ENCODE peak calls at places on chromosomes 1 and 21, in five cellular contexts. O is A549, M is heart left ventricle, Q is body of pancreas, D is gastrocnemius medialis. E is an unnamed sample.

GRCh38 chr1:197903196-197903514 is 725 bp downstream of the C1orf53 start:
- ATAC-seq in M (peak; percentile 13), Q (no peak), D (no peak), O (peak; percentile 57), E (no peak)

GRCh38 chr1:19311931-19312781 is at the start of the genes AKR7A2 and SLC66A1:
- ATAC-seq in M (peak; percentile 97), D (peak; percentile 87), Q (peak; percentile 97), O (peak; percentile 92), E (peak; percentile 95)

GRCh38 chr1:96863449-96863848 is 141.9 kb downstream of the PTBP2 start:
- ATAC-seq in Q (no peak), M (no peak), D (no peak), O (no peak), E (no peak)

GRCh38 chr1:18110968-18111367 is 3.4 kb downstream of the IGSF21 start:
- ATAC-seq in O (no peak), D (no peak), M (peak; percentile 52), Q (no peak), E (no peak)

GRCh38 chr1:33147997-33148314 is 33.9 kb downstream of the TRIM62 start:
- ATAC-seq in O (peak; percentile 61), Q (no peak), D (no peak), M (no peak), E (no peak)

GRCh38 chr1:1542766-1543705 is 2.6 kb upstream of the TMEM240 start:
- ATAC-seq in D (no peak), M (peak; percentile 10), O (no peak), Q (no peak), E (no peak)

GRCh38 chr1:156591181-156591431 is 470 bp upstream of the NAXE start:
- ATAC-seq in D (no peak), M (no peak), Q (no peak), O (peak; percentile 34), E (no peak)

GRCh38 chr21:35265170-35265877 is 216.2 kb upstream of the RUNX1 start:
- ATAC-seq in Q (no peak), M (no peak), D (no peak), O (peak; percentile 72), E (no peak)

GRCh38 chr1:108051625-108052382 is 86.8 kb upstream of the VAV3 start:
- ATAC-seq in M (no peak), Q (peak; percentile 60), D (no peak), O (no peak), E (no peak)

GRCh38 chr1:178693368-178693767 is 31.7 kb upstream of the RALGPS2 start:
- ATAC-seq in D (no peak), O (peak; percentile 63), M (no peak), Q (no peak), E (no peak)

GRCh38 chr1:3889952-3890351 is 10.1 kb downstream of the C1orf174 start:
- ATAC-seq in M (no peak), O (no peak), D (no peak), Q (no peak), E (no peak)

GRCh38 chr1:9192578-9192977 is 42.0 kb upstream of the H6PD start:
- ATAC-seq in O (no peak), Q (no peak), D (no peak), M (peak; percentile 50), E (no peak)

GRCh38 chr1:239765163-239765562 is 326.5 kb upstream of the FMN2 start:
- ATAC-seq in D (no peak), M (no peak), O (peak; percentile 66), Q (no peak), E (no peak)

GRCh38 chr1:7856345-7856744 is 3.5 kb upstream of the UTS2 start:
- ATAC-seq in Q (no peak), D (no peak), O (no peak), M (no peak), E (no peak)

GRCh38 chr21:33206771-33207290 is 22.9 kb upstream of the IFNAR2 start:
- ATAC-seq in D (no peak), M (peak; percentile 17), O (no peak), Q (no peak), E (no peak)

GRCh38 chr1:157147906-157148717 is 9.9 kb upstream of the ETV3 start:
- ATAC-seq in Q (no peak), M (no peak), D (no peak), O (peak; percentile 47), E (no peak)

GRCh38 chr1:84833198-84833597 is 59.8 kb downstream of the LPAR3 start:
- ATAC-seq in M (no peak), O (no peak), D (no peak), Q (no peak), E (no peak)

GRCh38 chr1:20212685-20213331 is 26.5 kb upstream of the PLA2G2C start:
- ATAC-seq in D (peak; percentile 58), O (peak; percentile 87), M (peak; percentile 68), Q (peak; percentile 81), E (peak; percentile 63)

GRCh38 chr1:17149771-17150170 is 30.5 kb upstream of the PADI2 start:
- ATAC-seq in O (no peak), Q (no peak), D (no peak), M (no peak), E (no peak)

GRCh38 chr1:241997401-241997800 is 1.5 kb downstream of the MAP1LC3C start:
- ATAC-seq in D (no peak), Q (no peak), M (no peak), O (no peak), E (no peak)

GRCh38 chr1:21365036-21365435 is 74.8 kb upstream of the ECE1 start:
- ATAC-seq in O (no peak), D (no peak), M (no peak), Q (no peak), E (no peak)

GRCh38 chr1:237817277-237817676 is 73.4 kb downstream of the ZP4 start:
- ATAC-seq in D (no peak), Q (no peak), M (peak; percentile 16), O (no peak), E (no peak)

GRCh38 chr1:224513383-224513782 is 78.8 kb upstream of the WDR26 start:
- ATAC-seq in M (no peak), Q (no peak), D (peak; percentile 5), O (peak; percentile 24), E (no peak)

GRCh38 chr1:31877544-31877943 is 60.6 kb downstream of the PTP4A2 start:
- ATAC-seq in Q (no peak), M (no peak), D (no peak), O (no peak), E (no peak)

GRCh38 chr1:91015794-91016550 is 5.9 kb downstream of the ZNF644 start:
- ATAC-seq in D (no peak), Q (peak; percentile 45), M (no peak), O (peak; percentile 85), E (no peak)

GRCh38 chr1:116066868-116067563 is 44.2 kb upstream of the MAB21L3 start:
- ATAC-seq in O (no peak), Q (no peak), M (peak; percentile 52), D (peak; percentile 67), E (peak; percentile 78)

GRCh38 chr21:37562920-37563640 is 196.5 kb downstream of the DYRK1A start:
- ATAC-seq in M (peak; percentile 1), Q (peak; percentile 34), O (peak; percentile 2), D (peak; percentile 23), E (peak; percentile 14)

GRCh38 chr1:170145691-170146676 is at the start of gene NTMT2:
- ATAC-seq in O (no peak), D (no peak), Q (peak; percentile 59), M (peak; percentile 96), E (no peak)

GRCh38 chr1:182575540-182576149 is 13.4 kb downstream of the RNASEL start:
- ATAC-seq in D (peak; percentile 84), O (peak; percentile 30), Q (no peak), M (no peak), E (peak; percentile 50)

GRCh38 chr1:42524330-42524729 is 61.2 kb downstream of the CCDC30 start:
- ATAC-seq in O (no peak), Q (no peak), M (no peak), D (no peak), E (no peak)
- TF ChIP-seq POLR2A in O (no peak), Q (no peak), M (no peak), D (no peak), E (no peak)

GRCh38 chr21:42539342-42539741 is 25.7 kb downstream of the SLC37A1 start:
- ATAC-seq in D (no peak), O (no peak), Q (no peak), M (no peak), E (no peak)
- TF ChIP-seq POLR2A in D (no peak), O (no peak), Q (no peak), M (no peak), E (no peak)

GRCh38 chr1:65538664-65539063 is 118.2 kb downstream of the LEPR start:
- ATAC-seq in Q (no peak), M (no peak), D (no peak), O (no peak), E (no peak)

GRCh38 chr1:65538013-65538578 is 117.6 kb downstream of the LEPR start:
- ATAC-seq in M (no peak), Q (no peak), D (no peak), O (no peak), E (no peak)

GRCh38 chr1:65541161-65541560 is 120.7 kb downstream of the LEPR start:
- ATAC-seq in Q (no peak), O (no peak), M (no peak), D (no peak), E (no peak)

GRCh38 chr1:65541865-65542264 is 121.4 kb downstream of the LEPR start:
- ATAC-seq in Q (no peak), D (no peak), O (no peak), M (no peak), E (no peak)

DNA sequence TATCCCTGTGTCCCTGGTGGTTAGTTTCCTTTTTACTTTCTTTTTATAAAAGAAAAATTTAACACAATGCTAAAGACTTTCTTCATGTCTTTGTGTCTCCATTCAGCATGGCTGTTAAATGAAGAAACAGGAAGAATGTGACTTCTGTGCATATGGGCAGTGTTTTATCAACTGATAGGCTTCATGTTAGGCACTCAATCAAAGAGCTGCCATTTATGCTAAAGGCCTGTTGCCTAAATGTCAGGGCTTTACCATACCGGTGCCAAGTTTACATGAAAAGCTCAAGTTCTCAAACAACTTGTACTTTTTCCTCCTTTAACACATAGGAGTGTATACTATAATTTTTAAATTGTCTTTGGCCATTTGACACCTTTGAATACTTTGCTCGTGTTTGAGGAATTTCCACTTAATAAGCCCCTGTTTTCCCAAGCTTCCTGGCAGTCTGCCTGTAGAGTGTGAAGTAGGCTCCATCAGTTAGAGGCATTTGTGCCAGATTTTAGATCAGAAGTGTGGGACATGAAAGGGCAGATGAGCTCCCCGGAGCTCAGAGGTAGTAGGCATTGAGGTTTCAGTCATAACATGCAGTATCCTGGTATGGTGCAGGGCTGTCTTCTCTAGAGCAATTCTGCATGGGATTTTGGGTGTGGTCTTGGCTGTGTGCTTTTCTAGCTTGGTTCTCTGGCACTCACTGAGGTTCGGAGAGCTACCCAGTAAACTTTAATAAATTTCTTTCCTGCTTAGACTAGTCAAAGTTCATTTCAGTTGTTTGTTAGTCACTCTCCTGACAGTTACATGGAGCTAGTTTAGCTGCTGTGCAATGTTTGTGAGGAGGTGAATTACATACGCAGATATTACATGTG is 119.0 kb downstream of the LEPR start:
- ATAC-seq in O (no peak), D (no peak), Q (no peak), M (no peak), E (no peak)
- TF ChIP-seq POLR2A in O (no peak), D (no peak), Q (no peak), M (no peak), E (no peak)

GRCh38 chr1:177106614-177107365 is 57.7 kb downstream of the ASTN1 start:
- ATAC-seq in O (no peak), M (no peak), Q (no peak), D (no peak), E (no peak)

DNA sequence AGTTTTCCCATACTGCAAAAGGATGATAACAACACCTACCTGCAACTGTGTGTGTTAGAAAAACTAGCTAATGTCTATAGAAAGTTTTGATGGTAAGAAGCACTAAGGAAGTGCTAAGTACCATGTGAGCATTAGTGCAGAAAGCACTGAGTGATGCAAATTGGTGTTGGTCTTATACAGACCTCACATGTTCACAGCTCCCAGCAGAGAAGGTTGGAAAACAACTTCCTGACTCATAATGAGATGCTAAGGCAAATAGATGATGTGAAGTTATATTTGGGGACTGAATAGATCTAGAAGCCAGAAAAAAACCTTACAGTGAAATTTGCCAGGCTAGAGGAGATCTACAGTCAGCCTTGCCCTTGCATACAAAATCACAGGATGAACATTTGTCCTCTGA is 61.5 kb downstream of the ASTN1 start:
- ATAC-seq in O (no peak), Q (no peak), D (no peak), M (no peak), E (no peak)
- TF ChIP-seq POLR2A in O (no peak), Q (no peak), D (no peak), M (no peak), E (no peak)

E was measured in gastroesophageal sphincter.